ENCODE peak calls at places on chromosomes 3 and 15, in seven cellular contexts. X is heart right ventricle, S is AG04450, N is hepatocyte, L is OCI-LY7, P is fibroblast of mammary gland, A is psoas muscle. E is an unnamed sample.

GRCh38 chr3:41180396-41180795 is 18.9 kb upstream of the CTNNB1 start:
- DNase-seq in X (no peak), S (no peak), N (no peak), L (no peak), P (no peak), A (no peak), E (no peak)

GRCh38 chr15:75928680-75929608 is 25.3 kb downstream of the FBXO22 start:
- DNase-seq in X (no peak), S (no peak), N (peak; percentile 58), L (peak; percentile 63), P (no peak), A (no peak), E (peak; percentile 39)

GRCh38 chr15:41620536-41621199 is 39.5 kb upstream of the MGA start:
- DNase-seq in X (no peak), S (no peak), N (no peak), L (no peak), P (no peak), A (no peak), E (no peak)

GRCh38 chr3:136151219-136151618 is 44.9 kb downstream of the MSL2 start:
- DNase-seq in X (no peak), S (no peak), N (no peak), L (no peak), P (no peak), A (no peak), E (no peak)

GRCh38 chr3:17489139-17489538 is 253.3 kb downstream of the TBC1D5 start:
- DNase-seq in X (no peak), S (no peak), N (no peak), L (no peak), P (peak; percentile 68), A (no peak), E (peak; percentile 59)

GRCh38 chr3:29370451-29371420 is 89.9 kb downstream of the RBMS3 start:
- DNase-seq in X (no peak), S (no peak), N (no peak), L (no peak), P (no peak), A (no peak), E (no peak)

GRCh38 chr3:129195731-129196256 is 12.1 kb upstream of the CNBP start:
- DNase-seq in X (peak; percentile 74), S (peak; percentile 81), N (peak; percentile 64), L (no peak), P (peak; percentile 96), A (peak; percentile 46), E (peak; percentile 93)

GRCh38 chr3:58013973-58014649 is 5.9 kb downstream of the FLNB start:
- DNase-seq in X (peak; percentile 31), S (peak; percentile 76), N (peak; percentile 72), L (no peak), P (peak; percentile 94), A (peak; percentile 55), E (peak; percentile 97)

GRCh38 chr3:50926868-50927267 is 252.1 kb downstream of the DOCK3 start:
- DNase-seq in X (no peak), S (no peak), N (no peak), L (no peak), P (no peak), A (no peak), E (no peak)

GRCh38 chr3:182941719-182942118 is 38.6 kb downstream of the DCUN1D1 start:
- DNase-seq in X (no peak), S (no peak), N (no peak), L (no peak), P (no peak), A (no peak), E (no peak)

GRCh38 chr15:57444877-57445513 is 68.7 kb downstream of the CGNL1 start:
- DNase-seq in X (no peak), S (no peak), N (no peak), L (no peak), P (peak; percentile 26), A (no peak), E (peak; percentile 14)

GRCh38 chr3:151091685-151092352 is 6.4 kb downstream of the MED12L start:
- DNase-seq in X (no peak), S (no peak), N (no peak), L (no peak), P (peak; percentile 5), A (no peak), E (peak; percentile 33)

GRCh38 chr3:108420926-108421325 is 89.5 kb downstream of the MYH15 start:
- DNase-seq in X (no peak), S (peak; percentile 57), N (no peak), L (no peak), P (peak; percentile 90), A (no peak), E (peak; percentile 75)

GRCh38 chr3:50573566-50574279 is 4.4 kb downstream of the HEMK1 start:
- DNase-seq in X (no peak), S (no peak), N (no peak), L (no peak), P (no peak), A (no peak), E (no peak)

GRCh38 chr15:37940886-37941285 is 6.4 kb downstream of the TMCO5A start:
- DNase-seq in X (no peak), S (no peak), N (peak; percentile 11), L (no peak), P (no peak), A (no peak), E (no peak)

GRCh38 chr15:38474155-38474757 is 20.3 kb downstream of the FAM98B start:
- DNase-seq in X (peak; percentile 11), S (no peak), N (peak; percentile 72), L (peak; percentile 72), P (peak; percentile 65), A (no peak), E (peak; percentile 67)

GRCh38 chr15:88695046-88695445 is 56.2 kb downstream of the ISG20 start:
- DNase-seq in X (no peak), S (no peak), N (no peak), L (no peak), P (no peak), A (no peak), E (no peak)

GRCh38 chr3:98730338-98730737 is 32.8 kb upstream of the ST3GAL6 start:
- DNase-seq in X (peak; percentile 23), S (no peak), N (no peak), L (no peak), P (no peak), A (no peak), E (no peak)

GRCh38 chr3:13612829-13613228 is 63.9 kb downstream of the FBLN2 start:
- DNase-seq in X (no peak), S (no peak), N (no peak), L (no peak), P (peak; percentile 51), A (peak; percentile 79), E (peak; percentile 65)

GRCh38 chr3:168865022-168865551 is 769.4 kb upstream of the GOLIM4 start:
- DNase-seq in X (no peak), S (no peak), N (peak; percentile 48), L (peak; percentile 16), P (peak; percentile 51), A (no peak), E (no peak)

GRCh38 chr3:156751461-156752025 is 74.6 kb upstream of the LEKR1 start:
- DNase-seq in X (peak; percentile 10), S (peak; percentile 51), N (peak; percentile 53), L (no peak), P (peak; percentile 94), A (peak; percentile 60), E (peak; percentile 96)

GRCh38 chr15:91465086-91465485 is 365.0 kb downstream of the SV2B start:
- DNase-seq in X (no peak), S (no peak), N (no peak), L (no peak), P (no peak), A (no peak), E (no peak)

GRCh38 chr3:134749802-134750553 is 45.1 kb upstream of the EPHB1 start:
- DNase-seq in X (no peak), S (no peak), N (no peak), L (no peak), P (no peak), A (no peak), E (no peak)

GRCh38 chr15:92690370-92690769 is 34.8 kb upstream of the FAM174B start:
- DNase-seq in X (no peak), S (no peak), N (no peak), L (no peak), P (no peak), A (no peak), E (no peak)

GRCh38 chr3:10466186-10466585 is 39.2 kb downstream of the ATP2B2 start:
- DNase-seq in X (no peak), S (no peak), N (no peak), L (no peak), P (no peak), A (no peak), E (no peak)

GRCh38 chr15:101357885-101358284 is 62.8 kb upstream of the SNRPA1 start:
- DNase-seq in X (no peak), S (no peak), N (no peak), L (no peak), P (no peak), A (no peak), E (no peak)
- TF ChIP-seq CTCF in X (no peak), S (no peak), N (no peak), L (no peak), P (no peak), A (no peak), E (no peak)

DNA sequence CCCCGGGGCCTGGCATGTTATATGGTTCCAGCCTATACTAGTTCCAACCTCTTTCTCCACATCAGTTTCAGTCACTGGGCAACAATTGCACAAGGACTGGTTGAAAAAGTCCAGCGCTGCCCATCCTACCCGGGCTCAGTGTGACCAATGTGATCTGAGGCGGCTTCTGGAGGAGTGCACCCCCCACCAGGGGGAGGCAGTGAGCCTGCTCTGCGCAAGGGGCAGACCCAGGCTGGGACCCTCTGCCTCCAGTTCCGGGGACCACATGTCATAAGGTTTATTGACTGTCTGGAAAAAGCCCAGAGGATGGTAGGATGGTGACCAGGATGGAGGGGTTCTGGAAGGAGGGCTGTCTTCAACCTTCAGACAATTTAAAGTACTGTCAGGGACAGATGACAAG is 25.6 kb upstream of the NR2E3 start:
- DNase-seq in X (no peak), S (no peak), N (no peak), L (peak; percentile 34), P (no peak), A (no peak), E (no peak)
- TF ChIP-seq CTCF in X (peak; percentile 20), S (peak; percentile 40), N (peak; percentile 6), L (peak; percentile 80), P (peak; percentile 28), A (no peak), E (peak; percentile 14)

DNA sequence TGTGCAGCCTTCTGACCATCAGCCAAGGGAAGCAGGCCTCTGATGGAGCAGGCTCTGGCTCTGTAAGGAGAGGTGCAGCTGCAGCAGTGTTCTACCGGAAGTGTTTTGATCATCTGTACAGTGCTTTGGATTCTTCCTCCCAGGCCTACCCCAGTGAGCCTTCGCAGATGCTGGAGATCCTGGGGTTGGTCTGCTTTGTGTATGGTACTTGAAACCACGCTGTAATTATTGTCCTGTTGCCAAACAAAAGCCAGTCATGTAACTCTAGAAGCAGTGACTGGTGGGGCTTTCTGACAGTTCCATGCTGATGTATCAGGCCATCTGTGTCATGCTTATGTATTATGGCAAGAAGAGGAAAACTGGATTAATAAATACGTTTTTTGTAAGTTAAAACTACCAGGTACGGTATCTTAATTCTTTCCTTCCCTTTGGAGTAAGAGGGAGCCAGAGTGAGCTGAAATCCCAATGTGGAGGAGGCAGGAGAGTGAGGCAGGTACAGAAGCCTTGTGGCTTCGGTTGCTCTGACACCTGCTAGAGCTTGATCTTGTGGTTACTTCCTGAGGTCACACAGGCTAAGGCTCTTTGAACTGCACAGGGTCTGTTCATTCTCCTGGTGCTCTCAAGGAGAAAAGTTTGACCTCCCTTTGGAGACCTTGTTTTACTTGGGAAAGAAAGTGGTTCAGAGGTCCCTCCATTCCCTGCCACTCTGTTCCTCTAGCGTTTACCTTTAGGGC is 3.7 kb downstream of the TMEM42 start:
- DNase-seq in X (no peak), S (no peak), N (no peak), L (peak; percentile 4), P (peak; percentile 37), A (no peak), E (peak; percentile 41)
- TF ChIP-seq CTCF in X (no peak), S (no peak), N (no peak), L (no peak), P (no peak), A (no peak), E (no peak)

GRCh38 chr3:123876858-123877257 is 7.3 kb downstream of the MYLK start:
- DNase-seq in X (no peak), S (no peak), N (no peak), L (no peak), P (no peak), A (no peak), E (no peak)
- TF ChIP-seq CTCF in X (peak; percentile 13), S (peak; percentile 24), N (peak; percentile 15), L (peak; percentile 71), P (peak; percentile 17), A (no peak), E (no peak)

E was measured in foreskin fibroblast.